ENCODE peak calls at places on chromosomes 5 and 9, in seven cellular contexts. One of them, this sample, is unnamed.

GRCh38 chr9:37574241-37574721 is 1.9 kb downstream of the FBXO10 start:
- DNase-seq in H9: peak
- DNase-seq in right atrium auricular region: no peak
- DNase-seq in psoas muscle: no peak
- DNase-seq in GM13977: no peak
- DNase-seq in glutamatergic neuron: no peak
- DNase-seq in GM13976: no peak
- DNase-seq in this sample: no peak

GRCh38 chr5:57902035-57902434 is 419.4 kb upstream of the ACTBL2 start:
- DNase-seq in GM13977: no peak
- DNase-seq in GM13976: no peak
- DNase-seq in right atrium auricular region: no peak
- DNase-seq in H9: no peak
- DNase-seq in glutamatergic neuron: no peak
- DNase-seq in psoas muscle: no peak
- DNase-seq in this sample: no peak

GRCh38 chr9:85108229-85108628 is 438.7 kb downstream of the NTRK2 start:
- DNase-seq in psoas muscle: no peak
- DNase-seq in glutamatergic neuron: no peak
- DNase-seq in GM13976: no peak
- DNase-seq in right atrium auricular region: no peak
- DNase-seq in GM13977: peak
- DNase-seq in H9: no peak
- DNase-seq in this sample: no peak

GRCh38 chr5:67842806-67843205 is 372.8 kb upstream of the PIK3R1 start:
- DNase-seq in psoas muscle: no peak
- DNase-seq in GM13977: no peak
- DNase-seq in right atrium auricular region: no peak
- DNase-seq in glutamatergic neuron: peak
- DNase-seq in GM13976: no peak
- DNase-seq in H9: peak
- DNase-seq in this sample: no peak

GRCh38 chr9:35490155-35490909 is 421 bp downstream of the RUSC2 start:
- DNase-seq in GM13976: no peak
- DNase-seq in right atrium auricular region: no peak
- DNase-seq in GM13977: no peak
- DNase-seq in H9: peak
- DNase-seq in psoas muscle: peak
- DNase-seq in glutamatergic neuron: peak
- DNase-seq in this sample: no peak

GRCh38 chr9:110220809-110221208 is 12.8 kb upstream of the C9orf152 start:
- DNase-seq in H9: no peak
- DNase-seq in GM13976: no peak
- DNase-seq in psoas muscle: no peak
- DNase-seq in right atrium auricular region: no peak
- DNase-seq in glutamatergic neuron: no peak
- DNase-seq in GM13977: no peak
- DNase-seq in this sample: no peak

GRCh38 chr5:169889572-169889971 is 90.7 kb downstream of the INSYN2B start:
- DNase-seq in right atrium auricular region: no peak
- DNase-seq in psoas muscle: no peak
- DNase-seq in GM13976: no peak
- DNase-seq in H9: no peak
- DNase-seq in glutamatergic neuron: no peak
- DNase-seq in GM13977: no peak
- DNase-seq in this sample: no peak

GRCh38 chr9:3224931-3225330 is 300.9 kb downstream of the RFX3 start:
- DNase-seq in GM13977: no peak
- DNase-seq in H9: no peak
- DNase-seq in right atrium auricular region: no peak
- DNase-seq in psoas muscle: no peak
- DNase-seq in glutamatergic neuron: no peak
- DNase-seq in GM13976: no peak
- DNase-seq in this sample: no peak

GRCh38 chr9:124251605-124252366 is 6.0 kb upstream of the NEK6 start:
- DNase-seq in psoas muscle: peak
- DNase-seq in GM13977: no peak
- DNase-seq in GM13976: no peak
- DNase-seq in H9: no peak
- DNase-seq in right atrium auricular region: no peak
- DNase-seq in glutamatergic neuron: no peak
- DNase-seq in this sample: no peak

GRCh38 chr9:101449071-101449721 is 13.6 kb upstream of the ALDOB start:
- DNase-seq in H9: peak
- DNase-seq in glutamatergic neuron: peak
- DNase-seq in GM13976: peak
- DNase-seq in psoas muscle: peak
- DNase-seq in GM13977: peak
- DNase-seq in right atrium auricular region: peak
- DNase-seq in this sample: peak

GRCh38 chr9:118882674-118883073 is 486.6 kb downstream of the BRINP1 start:
- DNase-seq in GM13977: no peak
- DNase-seq in right atrium auricular region: no peak
- DNase-seq in psoas muscle: no peak
- DNase-seq in glutamatergic neuron: no peak
- DNase-seq in GM13976: no peak
- DNase-seq in H9: no peak
- DNase-seq in this sample: no peak

GRCh38 chr9:90058364-90058763 is 453.6 kb downstream of the GADD45G start:
- DNase-seq in H9: no peak
- DNase-seq in right atrium auricular region: no peak
- DNase-seq in GM13977: no peak
- DNase-seq in psoas muscle: no peak
- DNase-seq in GM13976: no peak
- DNase-seq in glutamatergic neuron: no peak
- DNase-seq in this sample: no peak

GRCh38 chr9:109865521-109865920 is 85.5 kb downstream of the PALM2AKAP2 start:
- DNase-seq in right atrium auricular region: no peak
- DNase-seq in GM13976: no peak
- DNase-seq in GM13977: no peak
- DNase-seq in glutamatergic neuron: no peak
- DNase-seq in H9: no peak
- DNase-seq in psoas muscle: no peak
- DNase-seq in this sample: no peak

GRCh38 chr5:93273176-93273575 is 307.8 kb downstream of the NR2F1-AS1 start:
- DNase-seq in psoas muscle: no peak
- DNase-seq in H9: no peak
- DNase-seq in GM13977: no peak
- DNase-seq in glutamatergic neuron: no peak
- DNase-seq in right atrium auricular region: no peak
- DNase-seq in GM13976: no peak
- DNase-seq in this sample: no peak

GRCh38 chr5:119515192-119515591 is 62.9 kb downstream of the HSD17B4 start:
- DNase-seq in GM13976: no peak
- DNase-seq in GM13977: no peak
- DNase-seq in glutamatergic neuron: no peak
- DNase-seq in psoas muscle: no peak
- DNase-seq in H9: no peak
- DNase-seq in right atrium auricular region: no peak
- DNase-seq in this sample: no peak

GRCh38 chr5:69367697-69368279 is 1.5 kb downstream of the AK6 start:
- DNase-seq in glutamatergic neuron: no peak
- DNase-seq in GM13977: no peak
- DNase-seq in right atrium auricular region: no peak
- DNase-seq in H9: no peak
- DNase-seq in psoas muscle: no peak
- DNase-seq in GM13976: no peak
- DNase-seq in this sample: no peak

GRCh38 chr5:10663531-10664183 is 97.4 kb downstream of the DAP start:
- DNase-seq in right atrium auricular region: no peak
- DNase-seq in GM13976: no peak
- DNase-seq in glutamatergic neuron: no peak
- DNase-seq in psoas muscle: no peak
- DNase-seq in GM13977: no peak
- DNase-seq in H9: no peak
- DNase-seq in this sample: no peak

GRCh38 chr5:1911773-1912235 is 29.1 kb upstream of the IRX4 start:
- DNase-seq in H9: peak
- DNase-seq in glutamatergic neuron: no peak
- DNase-seq in GM13976: no peak
- DNase-seq in GM13977: no peak
- DNase-seq in psoas muscle: no peak
- DNase-seq in right atrium auricular region: no peak
- DNase-seq in this sample: no peak

GRCh38 chr5:40680741-40681350 is 1.1 kb downstream of the PTGER4 start:
- DNase-seq in glutamatergic neuron: peak
- DNase-seq in GM13976: peak
- DNase-seq in GM13977: peak
- DNase-seq in H9: peak
- DNase-seq in right atrium auricular region: no peak
- DNase-seq in psoas muscle: peak
- DNase-seq in this sample: no peak

GRCh38 chr5:174192901-174193300 is 147.4 kb downstream of the NSG2 start:
- DNase-seq in psoas muscle: no peak
- DNase-seq in H9: no peak
- DNase-seq in glutamatergic neuron: no peak
- DNase-seq in GM13976: no peak
- DNase-seq in GM13977: no peak
- DNase-seq in right atrium auricular region: no peak
- DNase-seq in this sample: peak

GRCh38 chr9:88303785-88304495 is 84.3 kb upstream of the SPIN1 start:
- DNase-seq in GM13976: peak
- DNase-seq in H9: no peak
- DNase-seq in right atrium auricular region: no peak
- DNase-seq in psoas muscle: no peak
- DNase-seq in GM13977: peak
- DNase-seq in glutamatergic neuron: no peak
- DNase-seq in this sample: no peak

GRCh38 chr5:57779383-57780223 is 297.0 kb upstream of the ACTBL2 start:
- DNase-seq in glutamatergic neuron: no peak
- DNase-seq in GM13976: peak
- DNase-seq in psoas muscle: no peak
- DNase-seq in right atrium auricular region: no peak
- DNase-seq in H9: peak
- DNase-seq in GM13977: peak
- DNase-seq in this sample: peak

GRCh38 chr5:446864-447263 is 3.9 kb downstream of the EXOC3 start:
- DNase-seq in H9: peak
- DNase-seq in right atrium auricular region: no peak
- DNase-seq in psoas muscle: peak
- DNase-seq in glutamatergic neuron: peak
- DNase-seq in GM13977: peak
- DNase-seq in GM13976: peak
- DNase-seq in this sample: no peak
- TF ChIP-seq CTCF in H9: peak
- TF ChIP-seq CTCF in right atrium auricular region: peak
- TF ChIP-seq CTCF in psoas muscle: peak
- TF ChIP-seq CTCF in glutamatergic neuron: peak
- TF ChIP-seq CTCF in GM13977: peak
- TF ChIP-seq CTCF in GM13976: peak
- TF ChIP-seq CTCF in this sample: peak

DNA sequence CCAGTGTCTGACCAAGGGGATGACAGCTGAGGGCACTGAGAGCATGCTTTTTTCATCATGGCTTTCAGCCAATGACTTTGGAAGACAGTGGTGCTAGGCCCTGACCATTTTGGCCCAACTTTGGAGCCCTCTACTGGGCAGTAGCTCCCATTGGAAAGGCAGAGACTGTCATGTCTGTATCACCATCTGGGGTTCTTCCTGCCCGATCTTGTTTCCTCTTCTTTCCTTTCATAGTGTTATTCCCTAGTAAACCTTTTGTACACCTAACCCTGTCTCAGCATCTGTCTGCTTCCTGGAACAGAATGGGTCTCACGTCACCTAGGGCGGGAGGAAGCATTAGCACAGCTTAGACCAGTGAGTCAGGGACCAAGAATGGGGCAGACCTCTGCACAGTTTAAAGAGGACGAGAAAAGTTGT is 97.4 kb upstream of the MAST4 start:
- DNase-seq in GM13976: peak
- DNase-seq in glutamatergic neuron: no peak
- DNase-seq in H9: no peak
- DNase-seq in right atrium auricular region: no peak
- DNase-seq in GM13977: peak
- DNase-seq in psoas muscle: no peak
- DNase-seq in this sample: no peak
- TF ChIP-seq CTCF in GM13976: peak
- TF ChIP-seq CTCF in glutamatergic neuron: no peak
- TF ChIP-seq CTCF in H9: peak
- TF ChIP-seq CTCF in right atrium auricular region: peak
- TF ChIP-seq CTCF in GM13977: peak
- TF ChIP-seq CTCF in psoas muscle: no peak
- TF ChIP-seq CTCF in this sample: peak

DNA sequence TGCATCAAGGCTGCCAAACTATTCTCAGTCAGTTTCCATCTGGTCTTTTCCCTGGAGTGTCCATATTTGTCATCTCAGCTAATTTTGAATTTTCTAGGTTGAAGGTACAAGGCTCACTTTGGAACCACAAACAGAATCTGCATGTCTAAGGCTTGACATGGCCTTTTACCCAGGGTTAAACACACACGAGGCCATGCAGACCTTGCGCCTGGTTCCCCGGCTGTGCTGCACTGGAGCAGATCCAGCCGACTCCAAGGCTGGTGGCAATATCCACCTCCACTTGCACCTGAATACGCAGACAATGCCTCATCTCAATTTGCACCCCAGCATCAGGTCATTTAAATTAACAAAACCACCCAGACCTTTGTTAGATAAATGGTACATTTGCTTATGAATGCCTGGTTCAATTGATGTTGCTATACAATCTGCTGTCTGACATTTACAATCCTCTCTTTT is 276.2 kb downstream of the HSPA4 start:
- DNase-seq in H9: peak
- DNase-seq in GM13976: no peak
- DNase-seq in glutamatergic neuron: no peak
- DNase-seq in psoas muscle: no peak
- DNase-seq in GM13977: no peak
- DNase-seq in right atrium auricular region: no peak
- DNase-seq in this sample: no peak
- TF ChIP-seq CTCF in H9: no peak
- TF ChIP-seq CTCF in GM13976: no peak
- TF ChIP-seq CTCF in glutamatergic neuron: no peak
- TF ChIP-seq CTCF in psoas muscle: no peak
- TF ChIP-seq CTCF in GM13977: no peak
- TF ChIP-seq CTCF in right atrium auricular region: no peak
- TF ChIP-seq CTCF in this sample: no peak

DNA sequence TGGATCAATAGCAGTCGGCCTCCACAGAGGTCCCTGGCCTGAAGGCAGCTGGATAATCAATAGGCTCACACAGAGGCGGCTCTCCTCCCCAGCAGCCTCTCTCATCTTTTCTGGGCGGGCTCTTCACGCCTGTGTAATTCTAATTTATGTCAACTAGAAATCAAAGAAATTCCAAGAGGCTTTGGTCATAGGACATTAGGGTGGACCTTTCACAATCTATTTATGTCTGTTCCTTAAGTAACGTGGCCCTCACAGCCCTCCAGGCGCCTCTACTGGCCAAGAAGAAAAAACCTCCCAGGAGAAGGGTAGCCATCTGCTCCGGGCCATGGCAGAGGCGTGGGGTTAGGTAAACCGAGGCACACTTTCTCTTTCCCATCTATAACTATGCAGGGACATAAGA is 205.1 kb upstream of the EFNA5 start:
- DNase-seq in glutamatergic neuron: peak
- DNase-seq in right atrium auricular region: no peak
- DNase-seq in H9: no peak
- DNase-seq in GM13976: no peak
- DNase-seq in psoas muscle: no peak
- DNase-seq in GM13977: no peak
- DNase-seq in this sample: no peak
- TF ChIP-seq CTCF in glutamatergic neuron: no peak
- TF ChIP-seq CTCF in right atrium auricular region: no peak
- TF ChIP-seq CTCF in H9: peak
- TF ChIP-seq CTCF in GM13976: no peak
- TF ChIP-seq CTCF in psoas muscle: no peak
- TF ChIP-seq CTCF in GM13977: no peak
- TF ChIP-seq CTCF in this sample: no peak

GRCh38 chr9:14863402-14863801 is 46.8 kb downstream of the FREM1 start:
- DNase-seq in GM13977: no peak
- DNase-seq in glutamatergic neuron: no peak
- DNase-seq in psoas muscle: no peak
- DNase-seq in H9: no peak
- DNase-seq in right atrium auricular region: no peak
- DNase-seq in GM13976: no peak
- DNase-seq in this sample: no peak
- TF ChIP-seq CTCF in GM13977: no peak
- TF ChIP-seq CTCF in glutamatergic neuron: no peak
- TF ChIP-seq CTCF in psoas muscle: no peak
- TF ChIP-seq CTCF in H9: peak
- TF ChIP-seq CTCF in right atrium auricular region: no peak
- TF ChIP-seq CTCF in GM13976: no peak
- TF ChIP-seq CTCF in this sample: no peak